ENCODE peak calls at places on chromosomes 4 and X, in six cellular contexts. V is left lung; Q is CD8-positive, alpha-beta T cell; E is HCT116; W is prostate gland; G is lower lobe of right lung. L is an unnamed sample.

GRCh38 chr4:188930822-188931221 is 791.6 kb downstream of the TRIML1 start:
- DNase-seq in V (no peak), Q (no peak), E (peak; percentile 15), W (no peak), G (no peak), L (no peak)

GRCh38 chr4:98094118-98094517 is 49.2 kb downstream of the STPG2 start:
- DNase-seq in V (no peak), Q (no peak), E (no peak), W (no peak), G (no peak), L (no peak)

GRCh38 chrX:107506596-107507031 is 57.2 kb downstream of the FRMPD3 start:
- DNase-seq in V (no peak), Q (no peak), E (no peak), W (no peak), G (no peak), L (no peak)

GRCh38 chrX:151962034-151962433 is 12.4 kb downstream of the GABRE start:
- DNase-seq in V (no peak), Q (no peak), E (no peak), W (no peak), G (no peak), L (no peak)

GRCh38 chr4:176782794-176783193 is 9.9 kb downstream of the VEGFC start:
- DNase-seq in V (no peak), Q (no peak), E (no peak), W (no peak), G (no peak), L (no peak)

GRCh38 chrX:31658360-31658759 is 586.5 kb upstream of the FTHL17 start:
- DNase-seq in V (no peak), Q (no peak), E (no peak), W (no peak), G (no peak), L (peak; percentile 52)

GRCh38 chrX:84175274-84175673 is 12.7 kb downstream of the RPS6KA6 start:
- DNase-seq in V (no peak), Q (no peak), E (no peak), W (no peak), G (no peak), L (no peak)

GRCh38 chrX:137427813-137428212 is 138.1 kb upstream of the ZIC3 start:
- DNase-seq in V (no peak), Q (no peak), E (no peak), W (no peak), G (no peak), L (no peak)

GRCh38 chr4:34046580-34046979 is 2197.7 kb downstream of the ARAP2 start:
- DNase-seq in V (no peak), Q (no peak), E (peak; percentile 15), W (no peak), G (no peak), L (peak; percentile 81)

GRCh38 chrX:101219840-101220191 is 230 bp downstream of the DRP2 start:
- DNase-seq in V (no peak), Q (no peak), E (no peak), W (no peak), G (no peak), L (peak; percentile 71)
- H3K4me3 ChIP-seq in V (no peak overlapping the region), Q (no peak overlapping the region), E (no peak overlapping the region), W (no peak overlapping the region), G (no peak overlapping the region), L (peak overlapping the region; percentile 30)

DNA sequence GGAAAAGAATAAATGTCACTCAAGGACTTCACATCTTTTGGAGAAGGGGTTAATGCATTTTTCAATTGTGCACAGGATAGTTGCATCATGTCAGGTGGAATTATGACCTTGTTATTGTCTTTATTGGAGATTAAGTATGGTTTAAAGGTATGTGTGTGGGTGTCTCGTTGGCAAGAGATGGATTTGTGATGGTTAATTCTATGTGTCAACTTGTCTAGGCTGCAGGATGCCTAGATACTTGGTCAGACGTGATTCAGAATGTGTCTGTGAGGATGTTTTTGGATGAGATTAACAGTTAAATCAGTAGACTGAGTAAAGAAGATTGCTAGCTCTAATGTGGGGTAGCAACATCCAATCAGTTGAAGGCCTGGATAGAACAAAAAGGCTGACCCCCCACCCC is 42.2 kb upstream of the HSD17B10 start:
- DNase-seq in V (no peak), Q (no peak), E (no peak), W (no peak), G (no peak), L (no peak)
- H3K4me3 ChIP-seq in V (no peak overlapping the region), Q (no peak overlapping the region), E (no peak overlapping the region), W (no peak overlapping the region), G (no peak overlapping the region), L (no peak overlapping the region)

GRCh38 chrX:86154586-86154985 is 6.3 kb downstream of the DACH2 start:
- DNase-seq in V (no peak), Q (no peak), E (no peak), W (no peak), G (no peak), L (no peak)

GRCh38 chrX:86148024-86148511 is at the start of gene DACH2:
- DNase-seq in V (peak; percentile 78), Q (no peak), E (no peak), W (peak; percentile 75), G (peak; percentile 74), L (peak; percentile 57)

GRCh38 chrX:86149089-86149488 is 838 bp downstream of the DACH2 start:
- DNase-seq in V (no peak), Q (no peak), E (no peak), W (no peak), G (no peak), L (no peak)

GRCh38 chrX:86146102-86146501 is 2.1 kb upstream of the DACH2 start:
- DNase-seq in V (no peak), Q (no peak), E (no peak), W (no peak), G (no peak), L (no peak)

GRCh38 chrX:86148594-86148993 is 343 bp downstream of the DACH2 start:
- DNase-seq in V (no peak), Q (no peak), E (no peak), W (no peak), G (no peak), L (no peak)
- H3K4me3 ChIP-seq in V (peak overlapping the region; percentile 36), Q (no peak overlapping the region), E (no peak overlapping the region), W (peak overlapping the region; percentile 39), G (peak overlapping the region; percentile 49), L (peak overlapping the region; percentile 37)

DNA sequence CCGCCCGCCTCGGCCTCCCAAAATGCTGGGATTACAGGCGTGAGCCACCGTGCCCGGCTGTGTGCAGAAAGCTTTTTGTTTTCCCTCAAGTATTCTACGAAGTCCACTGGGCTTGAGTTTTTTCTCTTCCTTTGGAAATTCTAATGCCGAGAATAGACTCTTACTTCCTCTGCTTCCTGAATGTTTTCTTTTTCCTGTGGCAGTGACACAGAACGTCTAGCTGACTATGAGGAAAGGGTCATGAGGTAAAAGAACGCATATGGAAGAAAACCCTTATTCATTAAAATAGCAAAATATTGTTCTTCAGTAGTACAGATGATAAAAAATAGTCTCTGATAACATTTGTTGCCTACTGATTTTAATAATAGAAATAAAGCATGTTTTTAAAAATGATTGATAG is 4.9 kb upstream of the SLC25A4 start:
- DNase-seq in V (no peak), Q (no peak), E (no peak), W (no peak), G (no peak), L (no peak)
- H3K4me3 ChIP-seq in V (no peak overlapping the region), Q (no peak overlapping the region), E (no peak overlapping the region), W (no peak overlapping the region), G (no peak overlapping the region), L (no peak overlapping the region)

DNA sequence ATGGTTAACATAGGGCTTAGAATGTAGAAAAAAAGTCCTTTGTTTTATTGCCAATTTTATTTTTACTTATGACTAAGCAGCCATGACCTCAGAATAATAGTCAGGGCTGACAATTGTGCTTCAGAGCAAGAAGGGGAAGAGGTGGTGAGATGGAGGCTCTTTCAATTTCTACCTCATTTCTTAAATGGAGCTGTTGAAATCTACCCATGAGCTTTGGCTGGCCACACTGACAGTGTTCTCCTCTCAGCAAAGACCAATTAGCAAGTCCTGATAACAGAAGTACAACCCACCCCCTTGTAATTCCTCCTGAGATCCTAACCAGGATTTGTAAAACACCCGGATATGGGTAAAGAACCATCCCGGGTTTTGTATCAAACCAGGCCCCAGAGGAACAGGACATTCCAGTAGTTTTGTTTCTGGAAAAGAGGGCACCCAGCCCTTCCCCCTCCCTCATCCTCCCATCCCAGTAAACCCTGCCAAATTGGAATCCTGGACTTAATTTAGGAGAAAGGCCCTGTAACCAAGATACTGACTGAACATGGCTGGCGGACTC is at the start of gene HEPH:
- DNase-seq in V (no peak), Q (no peak), E (no peak), W (no peak), G (no peak), L (peak; percentile 59)
- H3K4me3 ChIP-seq in V (peak within 1 kb of the TSS; percentile 11), Q (no peak within 1 kb of the TSS), E (no peak within 1 kb of the TSS), W (no peak within 1 kb of the TSS), G (peak within 1 kb of the TSS; percentile 41), L (peak within 1 kb of the TSS; percentile 56)

GRCh38 chrX:19865567-19866363 is 21.6 kb downstream of the SH3KBP1 start:
- DNase-seq in V (no peak), Q (no peak), E (no peak), W (no peak), G (no peak), L (no peak)
- H3K4me3 ChIP-seq in V (no peak overlapping the region), Q (no peak overlapping the region), E (no peak overlapping the region), W (no peak overlapping the region), G (no peak overlapping the region), L (no peak overlapping the region)

DNA sequence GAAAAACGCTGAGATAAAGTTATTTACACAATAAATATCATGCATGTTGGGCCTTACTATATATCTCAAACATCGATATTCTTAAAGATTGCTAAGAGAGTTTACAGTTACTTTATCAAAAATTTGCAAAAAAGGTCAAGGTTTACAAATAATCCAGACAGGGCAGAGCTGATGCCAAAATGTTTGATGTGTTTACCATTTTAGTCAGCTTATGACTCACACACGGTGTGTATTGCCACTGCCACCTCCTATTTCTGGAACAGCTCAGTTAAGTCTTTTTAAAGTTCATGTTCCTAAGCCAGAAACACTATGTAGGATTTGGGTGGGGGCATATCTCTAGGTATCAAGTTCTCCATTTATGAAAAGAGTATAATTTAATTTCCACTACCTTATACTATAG is 580.6 kb downstream of the INPP4B start:
- DNase-seq in V (no peak), Q (no peak), E (peak; percentile 21), W (no peak), G (no peak), L (peak; percentile 60)
- H3K4me3 ChIP-seq in V (no peak overlapping the region), Q (no peak overlapping the region), E (no peak overlapping the region), W (no peak overlapping the region), G (no peak overlapping the region), L (no peak overlapping the region)

GRCh38 chr4:38504396-38504715 is 159.6 kb upstream of the KLF3 start:
- DNase-seq in V (no peak), Q (no peak), E (no peak), W (no peak), G (no peak), L (no peak)
- H3K4me3 ChIP-seq in V (no peak overlapping the region), Q (no peak overlapping the region), E (no peak overlapping the region), W (no peak overlapping the region), G (no peak overlapping the region), L (no peak overlapping the region)

L was measured in fibroblast of pulmonary artery.